ENCODE peak calls at places on chromosomes 3 and 15, in ten cellular contexts. M is IMR-90, Y is aorta, R is heart right ventricle, G is breast epithelium, S is skeletal muscle cell, K is H1, N is AG04450, X is GM23248, E is stomach. L is an unnamed sample.

GRCh38 chr3:32794487-32795308 is 23.1 kb upstream of the TRIM71 start:
- DNase-seq in M (peak), Y (no peak), R (no peak), G (no peak), S (no peak), K (no peak), N (peak), X (peak), E (no peak), L (no peak)

GRCh38 chr3:161560006-161560637 is 63.5 kb downstream of the OTOL1 start:
- DNase-seq in M (peak), Y (peak), R (peak), G (no peak), S (no peak), K (peak), N (no peak), X (peak), E (peak), L (peak)

GRCh38 chr3:8793242-8793641 is 23.8 kb upstream of the OXTR start:
- DNase-seq in M (peak), Y (no peak), R (no peak), G (no peak), S (no peak), K (no peak), N (no peak), X (peak), E (no peak), L (no peak)

GRCh38 chr3:16658004-16658932 is 53.0 kb upstream of the DAZL start:
- DNase-seq in M (no peak), Y (no peak), R (no peak), G (no peak), S (no peak), K (no peak), N (no peak), X (no peak), E (no peak), L (no peak)

GRCh38 chr15:52493968-52494367 is 34.7 kb downstream of the MYO5A start:
- DNase-seq in M (peak), Y (no peak), R (no peak), G (no peak), S (no peak), K (no peak), N (no peak), X (peak), E (no peak), L (no peak)

GRCh38 chr3:184710870-184711365 is 946 bp downstream of the MAGEF1 start:
- DNase-seq in M (no peak), Y (no peak), R (no peak), G (no peak), S (no peak), K (no peak), N (no peak), X (peak), E (no peak), L (no peak)

GRCh38 chr3:85864896-85865295 is 906.1 kb downstream of the CADM2 start:
- DNase-seq in M (no peak), Y (no peak), R (no peak), G (no peak), S (no peak), K (no peak), N (no peak), X (no peak), E (no peak), L (no peak)

GRCh38 chr15:67835349-67836133 is 4.3 kb downstream of the RNU6-1 start:
- DNase-seq in M (no peak), Y (no peak), R (no peak), G (no peak), S (no peak), K (no peak), N (no peak), X (no peak), E (no peak), L (no peak)

GRCh38 chr15:23566070-23567050 is 886 bp downstream of the MKRN3 start:
- DNase-seq in M (no peak), Y (no peak), R (no peak), G (no peak), S (no peak), K (no peak), N (no peak), X (no peak), E (no peak), L (peak)

GRCh38 chr15:101053261-101053660 is 134.1 kb downstream of the LRRK1 start:
- DNase-seq in M (no peak), Y (no peak), R (no peak), G (no peak), S (no peak), K (no peak), N (no peak), X (no peak), E (peak), L (no peak)

GRCh38 chr3:9903904-9904303 is 1.3 kb downstream of the IL17RE start:
- DNase-seq in M (no peak), Y (no peak), R (no peak), G (peak), S (no peak), K (no peak), N (no peak), X (no peak), E (peak), L (no peak)

GRCh38 chr3:9901967-9902366 is 681 bp upstream of the IL17RE start:
- DNase-seq in M (no peak), Y (no peak), R (no peak), G (no peak), S (no peak), K (no peak), N (no peak), X (no peak), E (no peak), L (no peak)

GRCh38 chr3:9906480-9906879 is 3.8 kb downstream of the IL17RE start:
- DNase-seq in M (no peak), Y (no peak), R (no peak), G (no peak), S (no peak), K (no peak), N (no peak), X (no peak), E (peak), L (no peak)

GRCh38 chr3:9902372-9903237 is at the start of gene IL17RE:
- DNase-seq in M (no peak), Y (peak), R (no peak), G (no peak), S (no peak), K (no peak), N (no peak), X (no peak), E (peak), L (no peak)

GRCh38 chr3:9903238-9903624 is 583 bp downstream of the IL17RE start:
- DNase-seq in M (peak), Y (peak), R (peak), G (no peak), S (no peak), K (no peak), N (no peak), X (peak), E (no peak), L (no peak)
- H3K4me3 ChIP-seq in M (no peak), Y (peak), R (peak), G (peak), S (peak), K (no peak), N (peak), X (peak), E (peak), L (no peak)

GRCh38 chr15:81264072-81264857 is 59.7 kb downstream of the STARD5 start:
- DNase-seq in M (no peak), Y (no peak), R (no peak), G (no peak), S (no peak), K (no peak), N (no peak), X (peak), E (no peak), L (no peak)
- H3K4me3 ChIP-seq in M (no peak), Y (no peak), R (no peak), G (no peak), S (no peak), K (no peak), N (no peak), X (no peak), E (no peak), L (no peak)

DNA sequence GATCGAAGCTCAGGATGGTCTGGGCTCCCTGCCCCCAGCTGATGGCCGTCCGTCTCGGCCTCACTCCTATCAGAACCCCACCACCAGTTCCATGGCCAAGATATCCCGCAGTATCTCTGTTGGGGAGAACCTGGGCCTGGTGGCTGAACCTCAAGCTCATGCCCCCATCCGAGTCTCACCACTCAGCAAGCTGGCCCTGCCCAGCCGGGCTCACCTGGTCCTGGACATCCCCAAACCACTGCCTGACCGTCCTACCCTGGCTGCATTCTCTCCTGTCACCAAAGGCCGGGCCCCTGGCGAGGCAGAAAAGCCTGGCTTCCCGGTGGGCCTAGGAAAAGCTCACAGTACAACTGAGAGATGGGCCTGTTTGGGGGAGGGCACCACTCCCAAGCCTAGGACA is 4.4 kb upstream of the JMJD7 start:
- DNase-seq in M (no peak), Y (no peak), R (no peak), G (no peak), S (no peak), K (no peak), N (no peak), X (no peak), E (no peak), L (no peak)
- H3K4me3 ChIP-seq in M (no peak), Y (no peak), R (no peak), G (no peak), S (no peak), K (no peak), N (no peak), X (no peak), E (no peak), L (no peak)

GRCh38 chr15:93720607-93721006 is 510.8 kb upstream of the MCTP2 start:
- DNase-seq in M (no peak), Y (no peak), R (no peak), G (no peak), S (no peak), K (no peak), N (no peak), X (no peak), E (no peak), L (no peak)
- H3K4me3 ChIP-seq in M (no peak), Y (no peak), R (no peak), G (no peak), S (no peak), K (no peak), N (no peak), X (no peak), E (no peak), L (no peak)

GRCh38 chr3:183315739-183316138 is 62.7 kb downstream of the B3GNT5 start:
- DNase-seq in M (no peak), Y (no peak), R (no peak), G (no peak), S (no peak), K (no peak), N (no peak), X (no peak), E (no peak), L (no peak)

GRCh38 chr3:183318846-183319770 is 66.1 kb downstream of the B3GNT5 start:
- DNase-seq in M (no peak), Y (no peak), R (no peak), G (no peak), S (no peak), K (no peak), N (no peak), X (peak), E (no peak), L (no peak)

GRCh38 chr3:183317886-183318845 is 65.1 kb downstream of the B3GNT5 start:
- DNase-seq in M (peak), Y (no peak), R (no peak), G (no peak), S (no peak), K (no peak), N (no peak), X (peak), E (no peak), L (peak)

GRCh38 chr3:183313764-183314163 is 60.7 kb downstream of the B3GNT5 start:
- DNase-seq in M (no peak), Y (no peak), R (no peak), G (no peak), S (no peak), K (no peak), N (no peak), X (no peak), E (no peak), L (no peak)

GRCh38 chr3:183317271-183317670 is 64.2 kb downstream of the B3GNT5 start:
- DNase-seq in M (no peak), Y (no peak), R (no peak), G (no peak), S (no peak), K (no peak), N (no peak), X (no peak), E (no peak), L (no peak)
- H3K4me3 ChIP-seq in M (no peak), Y (no peak), R (no peak), G (no peak), S (no peak), K (no peak), N (no peak), X (no peak), E (no peak), L (no peak)

GRCh38 chr3:4704552-4704951 is 211.4 kb downstream of the ITPR1 start:
- DNase-seq in M (no peak), Y (no peak), R (no peak), G (no peak), S (no peak), K (no peak), N (no peak), X (no peak), E (no peak), L (no peak)
- H3K4me3 ChIP-seq in M (no peak), Y (no peak), R (no peak), G (no peak), S (no peak), K (no peak), N (no peak), X (no peak), E (no peak), L (no peak)

DNA sequence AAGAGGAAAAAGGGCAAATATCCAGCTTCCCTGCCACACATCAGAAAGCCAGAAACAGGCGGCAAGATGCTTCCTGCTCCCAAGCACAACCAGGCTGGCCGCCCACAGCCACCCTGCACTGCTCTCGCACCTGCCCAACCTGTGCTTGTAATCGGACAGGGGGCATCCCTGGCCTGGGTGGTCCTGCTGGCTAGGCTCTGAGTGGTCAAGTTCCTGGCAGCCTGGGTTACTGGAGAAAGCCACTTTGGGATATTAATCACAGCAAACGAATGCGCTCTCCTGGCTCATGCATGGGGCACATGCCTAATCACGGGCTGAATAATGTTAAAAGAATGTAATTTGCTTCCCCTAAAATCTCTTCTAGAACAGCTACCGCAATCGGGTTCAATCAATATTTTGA is 442.4 kb downstream of the MCTP2 start:
- DNase-seq in M (no peak), Y (peak), R (no peak), G (no peak), S (no peak), K (no peak), N (no peak), X (peak), E (no peak), L (no peak)
- H3K4me3 ChIP-seq in M (no peak), Y (peak), R (no peak), G (no peak), S (no peak), K (no peak), N (no peak), X (peak), E (no peak), L (peak)

GRCh38 chr15:70669006-70669602 is 94.3 kb downstream of the UACA start:
- DNase-seq in M (no peak), Y (no peak), R (no peak), G (no peak), S (no peak), K (no peak), N (no peak), X (no peak), E (no peak), L (no peak)
- H3K4me3 ChIP-seq in M (no peak), Y (no peak), R (no peak), G (no peak), S (no peak), K (no peak), N (no peak), X (no peak), E (no peak), L (no peak)

L was measured in astrocyte of the cerebellum.